ENCODE peak calls at places on chromosomes 4 and X, in four cellular contexts. I is right atrium auricular region, D is colonic mucosa, U is HCT116. J is an unnamed sample.

GRCh38 chrX:9285342-9285771 is 179.5 kb upstream of the TBL1X start:
- DNase-seq in I (no peak), D (no peak), U (no peak), J (no peak)

GRCh38 chr4:77804471-77804870 is 14.7 kb downstream of the CNOT6L start:
- DNase-seq in I (no peak), D (no peak), U (no peak), J (no peak)

GRCh38 chr4:102574317-102574716 is 73.2 kb downstream of the NFKB1 start:
- DNase-seq in I (no peak), D (no peak), U (no peak), J (no peak)

GRCh38 chrX:9339603-9340569 is 125.0 kb upstream of the TBL1X start:
- DNase-seq in I (no peak), D (no peak), U (no peak), J (no peak)

GRCh38 chr4:125315571-125316390 is 1.0 kb downstream of the FAT4 start:
- DNase-seq in I (no peak), D (peak; percentile 23), U (no peak), J (no peak)

GRCh38 chr4:142331646-142332045 is 514.5 kb downstream of the INPP4B start:
- DNase-seq in I (no peak), D (no peak), U (no peak), J (no peak)

GRCh38 chrX:31658360-31658759 is 586.5 kb upstream of the FTHL17 start:
- DNase-seq in I (no peak), D (no peak), U (no peak), J (no peak)

GRCh38 chrX:12315526-12315925 is 177.3 kb downstream of the FRMPD4 start:
- DNase-seq in I (no peak), D (no peak), U (no peak), J (no peak)

GRCh38 chr4:89755210-89755609 is 81.8 kb downstream of the SNCA start:
- DNase-seq in I (no peak), D (no peak), U (no peak), J (no peak)

GRCh38 chr4:80058740-80059139 is 14.3 kb downstream of the ANTXR2 start:
- DNase-seq in I (no peak), D (no peak), U (no peak), J (no peak)

GRCh38 chr4:80202190-80202711 is 4.9 kb downstream of the PRDM8 start:
- DNase-seq in I (peak; percentile 80), D (peak; percentile 87), U (no peak), J (no peak)

GRCh38 chr4:56405016-56405415 is 17.7 kb upstream of the AASDH start:
- DNase-seq in I (no peak), D (no peak), U (no peak), J (no peak)

GRCh38 chr4:109754093-109754857 is 24.4 kb upstream of the PLA2G12A start:
- DNase-seq in I (no peak), D (no peak), U (no peak), J (no peak)

GRCh38 chr4:5746250-5746649 is 35.2 kb downstream of the EVC start:
- DNase-seq in I (peak; percentile 43), D (no peak), U (no peak), J (no peak)

GRCh38 chrX:87299563-87300160 is 217.9 kb upstream of the KLHL4 start:
- DNase-seq in I (no peak), D (no peak), U (no peak), J (no peak)

GRCh38 chrX:12929701-12930100 is 23.3 kb downstream of the TLR8 start:
- DNase-seq in I (no peak), D (no peak), U (no peak), J (no peak)

GRCh38 chr4:98447648-98448047 is 186.5 kb downstream of the RAP1GDS1 start:
- DNase-seq in I (no peak), D (no peak), U (no peak), J (peak; percentile 25)

GRCh38 chr4:110211007-110211769 is 12.8 kb upstream of the ELOVL6 start:
- DNase-seq in I (no peak), D (peak; percentile 30), U (no peak), J (no peak)

GRCh38 chrX:97429101-97429500 is 545.4 kb downstream of the RPA4 start:
- DNase-seq in I (no peak), D (no peak), U (no peak), J (no peak)

GRCh38 chr4:1208266-1208961 is 36.0 kb upstream of the SPON2 start:
- DNase-seq in I (no peak), D (no peak), U (no peak), J (no peak)

GRCh38 chr4:10299601-10300000 is 157.6 kb downstream of the ZNF518B start:
- DNase-seq in I (no peak), D (no peak), U (no peak), J (no peak)

GRCh38 chr4:13535708-13536361 is 8.5 kb downstream of the NKX3-2 start:
- DNase-seq in I (no peak), D (no peak), U (no peak), J (no peak)

GRCh38 chr4:184548651-184549341 is 74.4 kb upstream of the IRF2 start:
- DNase-seq in I (no peak), D (peak; percentile 88), U (no peak), J (no peak)

GRCh38 chr4:185283723-185284122 is 74.3 kb downstream of the SNX25 start:
- DNase-seq in I (no peak), D (no peak), U (no peak), J (no peak)

GRCh38 chrX:78331708-78332107 is 4.3 kb upstream of the CYSLTR1 start:
- DNase-seq in I (no peak), D (no peak), U (no peak), J (no peak)

GRCh38 chr4:119664168-119664907 is 35.7 kb upstream of the PDE5A start:
- DNase-seq in I (no peak), D (no peak), U (no peak), J (no peak)

GRCh38 chr4:152464030-152464823 is 71.7 kb downstream of the FBXW7 start:
- DNase-seq in I (no peak), D (no peak), U (no peak), J (no peak)

GRCh38 chr4:152460488-152460887 is 75.4 kb downstream of the FBXW7 start:
- DNase-seq in I (no peak), D (no peak), U (no peak), J (no peak)

GRCh38 chr4:152463562-152463961 is 72.3 kb downstream of the FBXW7 start:
- DNase-seq in I (no peak), D (no peak), U (no peak), J (no peak)

GRCh38 chr4:152462047-152462446 is 73.8 kb downstream of the FBXW7 start:
- DNase-seq in I (no peak), D (no peak), U (no peak), J (no peak)

GRCh38 chr4:152462715-152463114 is 73.2 kb downstream of the FBXW7 start:
- DNase-seq in I (no peak), D (no peak), U (no peak), J (no peak)
- H3K4me1 ChIP-seq in I (no peaks in the 10 kb centered on the region), D (no peaks in the 10 kb centered on the region), U (no peaks in the 10 kb centered on the region), J (no peaks in the 10 kb centered on the region)

DNA sequence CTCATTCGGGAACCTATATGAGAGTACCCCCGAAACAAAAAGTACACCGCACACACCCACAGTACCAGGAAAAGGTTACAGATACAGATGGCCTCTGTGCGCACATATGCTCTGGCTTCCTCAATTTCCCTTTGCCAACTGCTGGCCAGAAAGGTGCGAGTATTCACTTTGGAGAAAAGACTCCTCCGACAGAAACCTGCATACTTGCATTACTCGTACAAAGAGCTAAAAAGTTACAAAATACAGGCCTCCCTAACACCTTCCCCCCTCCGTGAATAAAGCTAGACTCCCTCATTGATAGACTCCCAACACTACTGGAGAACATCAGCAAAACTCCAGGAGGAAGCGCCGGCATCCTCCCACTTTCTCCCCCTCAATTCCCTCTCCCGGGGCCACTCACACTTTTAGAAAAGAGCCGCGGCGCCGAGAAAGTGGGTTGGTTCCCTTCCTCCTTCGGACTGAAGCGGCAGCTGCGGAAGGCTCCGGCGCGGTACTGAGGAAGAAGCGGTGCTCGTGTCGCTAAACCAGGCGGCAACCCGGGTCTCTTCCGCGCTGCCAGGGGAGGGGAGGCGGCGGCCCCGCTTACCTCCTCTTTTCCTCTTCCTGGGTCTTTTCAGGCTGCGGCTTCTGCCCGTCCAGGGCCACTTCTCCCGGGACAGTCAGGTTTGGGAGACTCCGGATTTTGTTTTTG is 1.2 kb downstream of the FBXW7 start:
- DNase-seq in I (no peak), D (peak; percentile 54), U (no peak), J (no peak)
- H3K4me3 ChIP-seq in I (peak overlapping the region; percentile 97), D (peak overlapping the region; percentile 99), U (peak overlapping the region; percentile 92), J (peak overlapping the region; percentile 97)

DNA sequence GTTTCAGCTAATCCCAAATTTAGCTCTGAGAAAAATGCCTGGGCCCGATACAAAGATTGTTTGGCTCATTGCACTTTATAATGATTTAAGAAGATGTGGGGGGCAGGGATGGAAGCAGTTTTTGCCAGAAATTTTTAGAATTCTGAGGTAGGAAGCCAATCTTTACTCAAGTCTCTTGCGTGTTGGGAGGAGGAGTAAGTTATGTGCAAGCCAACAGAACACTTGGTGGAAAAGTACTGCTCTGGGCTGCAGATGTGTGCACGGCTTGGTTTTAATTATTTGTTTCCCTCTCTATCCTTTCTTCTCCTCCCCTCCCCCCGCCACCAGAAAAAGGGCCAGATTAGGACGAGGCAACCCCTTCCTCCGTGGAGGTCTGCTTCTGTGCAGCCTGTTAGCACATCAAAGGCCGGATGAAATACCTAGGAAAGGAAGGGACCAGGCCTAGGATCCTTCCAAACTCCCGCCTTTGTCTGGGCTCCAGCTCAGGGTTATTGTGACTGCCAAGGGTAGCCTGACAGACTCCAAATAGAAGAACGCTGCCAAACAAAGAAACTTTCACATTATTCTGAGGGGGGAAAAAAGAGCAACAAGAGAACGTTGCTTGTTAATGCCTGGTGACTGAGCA is 1.0 kb upstream of the PGRMC1 start:
- DNase-seq in I (no peak), D (peak; percentile 22), U (no peak), J (no peak)
- H3K27ac ChIP-seq in I (no peak overlapping the region), D (no peak overlapping the region), U (no peak overlapping the region), J (no peak overlapping the region)

GRCh38 chr4:53714377-53715140 is 123.3 kb upstream of the LNX1 start:
- DNase-seq in I (no peak), D (no peak), U (no peak), J (no peak)
- H3K4me1 ChIP-seq in I (no peaks in the 10 kb centered on the region), D (no peaks in the 10 kb centered on the region), U (no peaks in the 10 kb centered on the region), J (peaks cover 1% of the 10 kb centered on the region)

DNA sequence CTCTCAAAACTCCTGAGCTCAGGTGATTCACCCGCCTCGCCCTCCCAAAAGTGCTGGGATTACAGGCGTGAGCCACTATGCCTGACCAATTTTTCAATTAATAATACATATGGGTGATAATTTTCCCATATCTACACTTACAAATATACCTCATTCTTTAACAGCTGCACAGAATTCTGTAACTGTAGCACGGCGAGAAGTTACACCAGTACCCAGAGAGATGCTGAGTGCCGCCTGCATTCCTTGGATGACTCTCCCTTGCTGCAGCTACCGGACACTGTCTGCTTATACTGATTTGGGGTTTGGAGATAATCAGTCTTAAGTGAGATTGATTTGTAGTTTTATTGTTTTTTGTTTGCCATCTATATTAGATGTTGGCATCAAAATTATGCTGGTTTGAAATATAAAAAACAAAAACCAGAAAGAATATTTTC is 5.8 kb downstream of the TIFA start:
- DNase-seq in I (no peak), D (no peak), U (no peak), J (no peak)
- H3K4me3 ChIP-seq in I (peak overlapping the region; percentile 10), D (no peak overlapping the region), U (no peak overlapping the region), J (no peak overlapping the region)

GRCh38 chrX:68365356-68365755 is 67.9 kb downstream of the OPHN1 start:
- DNase-seq in I (no peak), D (no peak), U (no peak), J (no peak)

GRCh38 chrX:68363984-68364383 is 69.3 kb downstream of the OPHN1 start:
- DNase-seq in I (no peak), D (no peak), U (no peak), J (no peak)

GRCh38 chrX:68372665-68373064 is 60.6 kb downstream of the OPHN1 start:
- DNase-seq in I (no peak), D (no peak), U (no peak), J (no peak)

GRCh38 chrX:68369559-68369958 is 63.7 kb downstream of the OPHN1 start:
- DNase-seq in I (no peak), D (no peak), U (no peak), J (no peak)
- H3K27ac ChIP-seq in I (no peak overlapping the region), D (no peak overlapping the region), U (no peak overlapping the region), J (no peak overlapping the region)

J was measured in iPS DF 6.9.